ENCODE peak calls at places on chromosome 14, in four cellular contexts. G, D, U and M are unnamed samples.

GRCh38 chr14:70422538-70422937 is 5.6 kb upstream of the SYNJ2BP start:
- DNase-seq in G (no peak), D (no peak), U (no peak), M (no peak)

GRCh38 chr14:61472025-61472672 is 150.8 kb downstream of the PRKCH start:
- DNase-seq in G (peak), D (peak), U (peak), M (peak)

GRCh38 chr14:61564623-61565091 is 130.7 kb upstream of the HIF1A start:
- DNase-seq in G (no peak), D (peak), U (peak), M (peak)

GRCh38 chr14:89176090-89176757 is 240.8 kb downstream of the FOXN3 start:
- DNase-seq in G (no peak), D (no peak), U (no peak), M (no peak)

GRCh38 chr14:70045296-70045695 is 143.5 kb downstream of the SLC8A3 start:
- DNase-seq in G (no peak), D (no peak), U (no peak), M (no peak)

GRCh38 chr14:24368562-24369252 is 723 bp downstream of the NFATC4 start:
- DNase-seq in G (no peak), D (no peak), U (peak), M (no peak)

GRCh38 chr14:69803753-69804152 is 6.7 kb upstream of the SLC10A1 start:
- DNase-seq in G (no peak), D (no peak), U (no peak), M (no peak)

GRCh38 chr14:102524451-102525212 is 15.1 kb upstream of the ANKRD9 start:
- DNase-seq in G (peak), D (peak), U (peak), M (peak)

GRCh38 chr14:99884834-99885648 is 91.8 kb downstream of the EML1 start:
- DNase-seq in G (no peak), D (no peak), U (peak), M (peak)

GRCh38 chr14:87667661-87668060 is 325.3 kb downstream of the GALC start:
- DNase-seq in G (no peak), D (no peak), U (no peak), M (no peak)

GRCh38 chr14:33590891-33591630 is 359.8 kb downstream of the EGLN3 start:
- DNase-seq in G (no peak), D (no peak), U (no peak), M (no peak)

GRCh38 chr14:88005978-88006851 is 1.3 kb downstream of the GPR65 start:
- DNase-seq in G (peak), D (no peak), U (no peak), M (no peak)

GRCh38 chr14:96839251-96839650 is 42.1 kb downstream of the VRK1 start:
- DNase-seq in G (no peak), D (no peak), U (no peak), M (no peak)